ENCODE peak calls at places on chromosomes 12 and 14, in five cellular contexts. G is CD8-positive, alpha-beta T cell; U is adipocyte; O is uterus; Y is PC-9. D is an unnamed sample. For H3K4me1, the result is how much of the 10 kb centered on the place peaks cover.

GRCh38 chr12:30358113-30358512 is 337.6 kb downstream of the IPO8 start:
- DNase-seq in O (no peak), Y (no peak), U (no peak), G (no peak), D (peak)

GRCh38 chr12:89960011-89960507 is 251.4 kb upstream of the ATP2B1 start:
- DNase-seq in G (no peak), O (no peak), Y (peak), U (no peak), D (no peak)

GRCh38 chr14:101972126-101972785 is 7.9 kb downstream of the DYNC1H1 start:
- DNase-seq in Y (peak), U (peak), G (no peak), O (peak), D (peak)

GRCh38 chr12:26119391-26119981 is 5.4 kb downstream of the BHLHE41 start:
- DNase-seq in G (no peak), U (peak), O (peak), Y (peak), D (no peak)

GRCh38 chr12:112535637-112536366 is 117.1 kb downstream of the PTPN11 start:
- DNase-seq in Y (no peak), U (no peak), G (no peak), O (no peak), D (no peak)

GRCh38 chr12:22202847-22203246 is 131.7 kb downstream of the ST8SIA1 start:
- DNase-seq in Y (no peak), U (no peak), O (no peak), G (no peak), D (no peak)

GRCh38 chr12:52055781-52056711 is 4.8 kb downstream of the NR4A1 start:
- DNase-seq in G (no peak), Y (no peak), U (no peak), O (no peak), D (no peak)

GRCh38 chr12:116735951-116736599 is 1.8 kb downstream of the SPRING1 start:
- DNase-seq in U (no peak), G (no peak), O (no peak), Y (peak), D (no peak)

GRCh38 chr14:75636100-75636692 is 24.5 kb downstream of the ERG28 start:
- DNase-seq in U (peak), Y (no peak), O (no peak), G (no peak), D (no peak)

GRCh38 chr12:54596526-54596946 is 8.1 kb upstream of the PPP1R1A start:
- DNase-seq in U (peak), O (peak), Y (no peak), G (no peak), D (no peak)

GRCh38 chr12:105226219-105226618 is 9.8 kb downstream of the APPL2 start:
- DNase-seq in G (peak), O (peak), Y (no peak), U (peak), D (peak)

GRCh38 chr14:97298331-97298730 is 501.1 kb downstream of the VRK1 start:
- DNase-seq in U (no peak), O (no peak), Y (no peak), G (no peak), D (no peak)

GRCh38 chr14:101480022-101480746 is 81.1 kb upstream of the DIO3 start:
- DNase-seq in U (no peak), O (peak), G (no peak), Y (peak), D (no peak)

GRCh38 chr14:88706425-88706824 is 86.3 kb downstream of the EML5 start:
- DNase-seq in Y (no peak), G (no peak), U (peak), O (no peak), D (no peak)

GRCh38 chr12:92111256-92111655 is 34.4 kb downstream of the BTG1 start:
- DNase-seq in Y (no peak), U (no peak), O (no peak), G (no peak), D (no peak)

GRCh38 chr14:94686511-94687160 is 74.4 kb downstream of the SERPINA3 start:
- DNase-seq in O (no peak), Y (no peak), U (no peak), G (no peak), D (no peak)

GRCh38 chr12:12804011-12804410 is 9.1 kb upstream of the DDX47 start:
- DNase-seq in O (no peak), G (no peak), Y (peak), U (no peak), D (no peak)

GRCh38 chr12:67415473-67415872 is 146.3 kb downstream of the CAND1 start:
- DNase-seq in U (peak), Y (no peak), G (no peak), O (no peak), D (no peak)

GRCh38 chr12:89775336-89776005 is 66.8 kb upstream of the ATP2B1 start:
- DNase-seq in Y (peak), U (peak), O (no peak), G (no peak), D (no peak)

GRCh38 chr14:74401504-74402241 is 24.3 kb downstream of the SYNDIG1L start:
- DNase-seq in U (peak), G (peak), O (no peak), Y (peak), D (peak)

GRCh38 chr12:126608607-126609175 is 1543.5 kb downstream of the AACS start:
- DNase-seq in Y (no peak), U (no peak), G (no peak), O (no peak), D (no peak)

GRCh38 chr14:67343601-67344230 is 15.9 kb downstream of the ATP6V1D start:
- DNase-seq in U (no peak), G (no peak), O (no peak), Y (no peak), D (no peak)

GRCh38 chr14:100902295-100902694 is 1.2 kb downstream of the RTL1 start:
- DNase-seq in Y (no peak), U (no peak), G (no peak), O (no peak), D (no peak)

GRCh38 chr12:27610380-27610779 is 85.9 kb upstream of the REP15 start:
- DNase-seq in U (peak), G (no peak), Y (no peak), O (no peak), D (no peak)

GRCh38 chr14:101599234-101599885 is 38.1 kb downstream of the DIO3 start:
- DNase-seq in Y (no peak), G (no peak), O (no peak), U (no peak), D (no peak)

GRCh38 chr12:19064713-19065112 is 64.8 kb upstream of the PLEKHA5 start:
- DNase-seq in U (no peak), Y (no peak), O (no peak), G (no peak), D (no peak)

GRCh38 chr12:46187023-46187422 is 81.8 kb downstream of the SLC38A1 start:
- DNase-seq in O (peak), Y (no peak), G (no peak), U (peak), D (peak)

GRCh38 chr12:109717390-109718357 is 4.0 kb downstream of the FAM222A start:
- DNase-seq in Y (no peak), U (no peak), G (no peak), O (no peak), D (no peak)

GRCh38 chr14:70282666-70283065 is 76.8 kb downstream of the COX16 start:
- DNase-seq in U (no peak), Y (no peak), G (no peak), O (no peak), D (no peak)

GRCh38 chr12:27359578-27360340 is 27.1 kb downstream of the BMAL2 start:
- DNase-seq in U (peak), O (no peak), G (no peak), Y (no peak), D (no peak)

GRCh38 chr12:116662612-116663144 is 75.2 kb downstream of the SPRING1 start:
- DNase-seq in U (no peak), O (no peak), G (no peak), Y (no peak), D (no peak)

DNA sequence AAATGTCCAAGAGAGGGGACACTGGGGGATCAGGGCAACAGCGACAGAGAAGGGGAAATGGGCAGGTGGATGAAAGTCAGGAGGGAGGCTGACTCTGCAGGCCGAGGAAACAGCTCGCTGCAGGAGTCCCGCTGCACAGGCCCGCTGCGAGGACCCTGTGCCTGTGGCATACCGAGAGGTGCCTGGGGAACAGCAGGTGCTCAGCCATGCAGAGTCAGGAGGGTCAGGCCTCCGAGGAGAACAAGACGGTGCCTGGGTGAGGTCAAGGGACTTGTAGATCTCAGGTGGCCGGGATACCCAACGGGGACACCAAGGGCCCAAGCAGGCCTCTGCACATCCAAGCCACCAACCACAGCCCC is 67.6 kb downstream of the NCOR2 start:
- DNase-seq in O (no peak), U (no peak), G (no peak), Y (no peak), D (no peak)
- H3K4me1 ChIP-seq in O (under half), U (under half), G (under half), Y (under half), D (half or more)

DNA sequence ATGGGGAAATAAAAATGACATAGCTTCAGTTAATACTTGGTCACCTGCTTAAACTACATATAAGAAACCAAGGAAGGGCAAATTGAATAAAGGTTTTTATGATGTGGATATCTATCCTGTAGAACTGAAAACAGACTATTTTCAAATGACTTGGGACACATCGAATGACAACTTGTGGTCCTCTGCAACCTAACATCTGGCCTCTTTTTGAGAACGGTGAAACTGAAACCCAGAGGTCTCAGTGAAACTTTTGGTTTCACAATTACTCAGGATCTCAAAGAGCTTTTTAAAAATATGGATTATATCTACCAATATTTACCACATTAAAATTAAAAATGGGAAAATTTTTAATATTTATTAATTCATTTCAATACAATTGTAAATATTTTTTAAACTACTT is 65.2 kb downstream of the PPP2R5E start:
- DNase-seq in O (no peak), U (no peak), G (no peak), Y (no peak), D (no peak)
- H3K4me3 ChIP-seq in O (no peak), U (peak), G (no peak), Y (no peak), D (peak)

GRCh38 chr12:3882896-3883564 is 9.8 kb upstream of the PARP11 start:
- DNase-seq in U (no peak), G (no peak), Y (no peak), O (no peak), D (no peak)

GRCh38 chr12:3885179-3886094 is 12.2 kb upstream of the PARP11 start:
- DNase-seq in Y (no peak), O (peak), U (peak), G (peak), D (no peak)

GRCh38 chr12:3881208-3881980 is 8.2 kb upstream of the PARP11 start:
- DNase-seq in G (no peak), Y (no peak), O (no peak), U (no peak), D (no peak)

GRCh38 chr12:3882396-3882795 is 9.2 kb upstream of the PARP11 start:
- DNase-seq in O (no peak), U (no peak), Y (no peak), G (no peak), D (no peak)

DNA sequence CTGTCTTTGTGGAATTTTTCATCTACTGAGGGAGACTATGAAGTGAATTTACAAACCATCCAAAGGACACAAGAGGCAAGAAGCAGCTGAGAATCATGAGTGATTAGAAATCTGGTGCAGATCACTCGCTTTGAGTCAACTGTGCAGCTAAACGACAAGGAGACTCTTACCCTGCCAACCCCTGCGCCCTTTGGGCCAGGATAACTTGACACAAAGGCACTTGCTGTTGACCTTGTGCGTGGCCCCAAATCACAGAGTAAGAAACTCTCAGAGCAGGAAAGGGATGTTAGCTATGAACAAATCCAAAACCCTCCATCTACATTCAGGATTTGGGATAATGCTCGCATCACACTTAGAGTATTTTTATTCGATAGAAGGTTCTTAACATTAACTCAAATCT is 11.5 kb upstream of the PARP11 start:
- DNase-seq in G (no peak), Y (no peak), U (no peak), O (no peak), D (no peak)
- H3K4me1 ChIP-seq in G (under half), Y (under half), U (under half), O (under half), D (under half)

GRCh38 chr14:104639889-104640548 is 35.4 kb upstream of the TMEM179 start:
- DNase-seq in O (no peak), Y (peak), G (no peak), U (peak), D (peak)
- H3K4me3 ChIP-seq in O (no peak), Y (no peak), G (no peak), U (no peak), D (no peak)

DNA sequence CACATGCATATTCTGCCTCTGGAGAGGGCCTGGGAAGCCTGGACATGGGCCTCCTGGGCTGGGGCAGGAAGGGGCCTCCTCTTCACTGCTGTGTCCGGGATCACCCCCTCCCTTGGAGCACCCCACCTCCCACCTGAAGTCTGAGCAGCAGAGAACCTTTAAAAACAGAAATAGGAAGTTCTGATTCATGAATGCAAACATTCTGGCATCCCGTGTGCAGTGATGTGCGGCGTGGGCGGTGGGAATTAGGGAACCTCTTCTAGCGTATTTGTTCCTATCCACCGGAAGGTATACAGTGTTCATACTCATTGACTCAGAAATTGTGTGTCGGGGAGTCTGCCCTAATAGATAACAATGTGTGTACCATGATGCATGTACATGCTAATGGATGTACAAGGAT is 46.2 kb downstream of the C14orf132 start:
- DNase-seq in U (no peak), O (no peak), G (no peak), Y (no peak), D (no peak)
- H3K4me1 ChIP-seq in U (under half), O (under half), G (under half), Y (half or more), D (under half)

GRCh38 chr14:81401420-81402122 is 1.4 kb upstream of the STON2 start:
- DNase-seq in Y (peak), O (no peak), U (peak), G (no peak), D (no peak)

GRCh38 chr14:81398196-81398891 is 1.8 kb downstream of the STON2 start:
- DNase-seq in G (no peak), U (no peak), O (no peak), Y (no peak), D (no peak)

GRCh38 chr14:81400202-81400678 is at the start of gene STON2:
- DNase-seq in U (peak), O (no peak), G (no peak), Y (peak), D (no peak)

GRCh38 chr14:81402123-81402495 is 2.0 kb upstream of the STON2 start:
- DNase-seq in O (no peak), G (no peak), Y (peak), U (peak), D (no peak)

GRCh38 chr14:81400852-81401251 is 728 bp upstream of the STON2 start:
- DNase-seq in G (no peak), O (peak), Y (peak), U (peak), D (peak)
- H3K4me3 ChIP-seq in G (no peak), O (no peak), Y (peak), U (peak), D (no peak)

DNA sequence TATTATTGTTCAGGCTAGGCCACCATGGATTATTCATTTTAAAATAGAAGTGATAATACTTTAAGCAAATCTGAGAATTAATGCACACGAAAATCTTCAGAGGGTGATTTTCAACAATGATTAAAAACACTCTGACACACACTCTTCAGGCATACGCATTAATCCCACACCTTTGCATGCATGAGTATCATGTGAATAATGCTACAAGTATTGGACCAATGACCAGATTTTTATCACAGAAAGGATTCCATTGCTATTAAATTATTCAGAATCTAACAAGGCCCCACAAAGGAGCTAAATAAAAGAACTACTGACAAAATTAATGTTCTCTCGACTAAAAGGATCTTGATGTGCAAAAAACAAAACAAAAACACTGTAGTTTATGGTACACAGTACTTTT is 11.1 kb downstream of the EPS8 start:
- DNase-seq in G (no peak), U (no peak), O (no peak), Y (no peak), D (no peak)
- H3K4me1 ChIP-seq in G (under half), U (half or more), O (under half), Y (under half), D (under half)